ENCODE peak calls at places on chromosomes 12 and 14, in four cellular contexts. J is lower leg skin, Y is ELR, L is right lobe of liver. S is an unnamed sample.

GRCh38 chr14:102049258-102050025 is 37.4 kb downstream of the HSP90AA1 start:
- DNase-seq in J (no peak), Y (no peak), L (no peak), S (no peak)

GRCh38 chr12:124359671-124360581 is 65.0 kb downstream of the RFLNA start:
- DNase-seq in J (peak; percentile 96), Y (no peak), L (peak; percentile 98), S (no peak)

GRCh38 chr14:101022916-101023435 is 119.5 kb upstream of the RTL1 start:
- DNase-seq in J (peak; percentile 69), Y (no peak), L (peak; percentile 17), S (no peak)

GRCh38 chr12:113207621-113208040 is 13.6 kb upstream of the TPCN1 start:
- DNase-seq in J (no peak), Y (no peak), L (no peak), S (no peak)

GRCh38 chr12:7091660-7092228 is 501 bp downstream of the C1R start:
- DNase-seq in J (peak; percentile 89), Y (no peak), L (peak; percentile 88), S (no peak)

GRCh38 chr12:47729233-47729632 is 3.9 kb upstream of the ENDOU start:
- DNase-seq in J (no peak), Y (peak; percentile 89), L (no peak), S (no peak)

GRCh38 chr14:49972840-49973239 is 80.0 kb downstream of the ARF6 start:
- DNase-seq in J (peak; percentile 85), Y (peak; percentile 98), L (no peak), S (peak; percentile 52)

GRCh38 chr12:132176358-132176919 is 32.2 kb downstream of the NOC4L start:
- DNase-seq in J (no peak), Y (no peak), L (no peak), S (no peak)

GRCh38 chr14:104219731-104220224 is 81.4 kb downstream of the KIF26A start:
- DNase-seq in J (no peak), Y (no peak), L (peak; percentile 34), S (no peak)

GRCh38 chr12:87405918-87406317 is 623.3 kb downstream of the C12orf50 start:
- DNase-seq in J (no peak), Y (no peak), L (no peak), S (no peak)

GRCh38 chr14:30243805-30244204 is 315.2 kb upstream of the G2E3 start:
- DNase-seq in J (no peak), Y (peak; percentile 93), L (no peak), S (peak; percentile 76)

GRCh38 chr12:27864521-27864920 is 84.5 kb upstream of the MANSC4 start:
- DNase-seq in J (no peak), Y (peak; percentile 61), L (no peak), S (no peak)

GRCh38 chr12:120855823-120856589 is 48.2 kb downstream of the SPPL3 start:
- DNase-seq in J (no peak), Y (no peak), L (no peak), S (no peak)

GRCh38 chr12:52402873-52403510 is 3.1 kb downstream of the KRT82 start:
- DNase-seq in J (no peak), Y (no peak), L (no peak), S (no peak)

GRCh38 chr12:33752854-33753253 is 269.4 kb upstream of the ALG10 start:
- DNase-seq in J (no peak), Y (no peak), L (no peak), S (peak; percentile 39)

GRCh38 chr14:72516936-72517408 is 376.9 kb downstream of the DPF3 start:
- DNase-seq in J (peak; percentile 87), Y (peak; percentile 87), L (no peak), S (peak; percentile 65)

GRCh38 chr14:54577977-54578376 is 11.0 kb downstream of the SAMD4A start:
- DNase-seq in J (no peak), Y (peak; percentile 33), L (no peak), S (no peak)

GRCh38 chr14:73633115-73633514 is 11.7 kb upstream of the DNAL1 start:
- DNase-seq in J (peak; percentile 64), Y (no peak), L (no peak), S (no peak)

GRCh38 chr14:95375539-95376109 is 55.9 kb upstream of the CLMN start:
- DNase-seq in J (no peak), Y (no peak), L (no peak), S (no peak)

GRCh38 chr12:77617818-77618217 is 212.9 kb upstream of the NAV3 start:
- DNase-seq in J (no peak), Y (no peak), L (no peak), S (no peak)

GRCh38 chr12:130792926-130793849 is 45.9 kb downstream of the STX2 start:
- DNase-seq in J (no peak), Y (no peak), L (no peak), S (no peak)

GRCh38 chr12:117805865-117806264 is 162.9 kb downstream of the KSR2 start:
- DNase-seq in J (no peak), Y (no peak), L (no peak), S (no peak)

GRCh38 chr12:69065804-69066203 is 132.8 kb upstream of the CPM start:
- DNase-seq in J (no peak), Y (no peak), L (no peak), S (no peak)

GRCh38 chr14:51410846-51411245 is 170.8 kb downstream of the TMX1 start:
- DNase-seq in J (no peak), Y (no peak), L (no peak), S (no peak)

GRCh38 chr12:47981496-47982260 is 18.3 kb downstream of the TMEM106C start:
- DNase-seq in J (no peak), Y (no peak), L (peak; percentile 34), S (no peak)

GRCh38 chr14:30445394-30445793 is 113.6 kb upstream of the G2E3 start:
- DNase-seq in J (no peak), Y (no peak), L (no peak), S (no peak)

GRCh38 chr12:77746108-77746507 is 84.6 kb upstream of the NAV3 start:
- DNase-seq in J (no peak), Y (no peak), L (no peak), S (no peak)

GRCh38 chr12:57842342-57843294 is 3.9 kb downstream of the CTDSP2 start:
- DNase-seq in J (no peak), Y (peak; percentile 45), L (no peak), S (no peak)

GRCh38 chr12:46430340-46430948 is 57.9 kb upstream of the SLC38A2 start:
- DNase-seq in J (no peak), Y (peak; percentile 96), L (no peak), S (peak; percentile 98)

GRCh38 chr14:101473795-101474562 is 87.3 kb upstream of the DIO3 start:
- DNase-seq in J (peak; percentile 79), Y (no peak), L (no peak), S (no peak)

GRCh38 chr12:47964102-47964723 is 817 bp downstream of the TMEM106C start:
- DNase-seq in J (no peak), Y (peak; percentile 42), L (peak; percentile 39), S (peak; percentile 24)

GRCh38 chr12:22377731-22378496 is 43.4 kb upstream of the ST8SIA1 start:
- DNase-seq in J (no peak), Y (no peak), L (no peak), S (no peak)

S was measured in RKO.